ENCODE peak calls at places on chromosomes 4 and X, in ten cellular contexts. V is AG09309, F is heart right ventricle, T is fibroblast of lung, I is A549, B is foreskin fibroblast, K is heart left ventricle, W is lower lobe of right lung, H is AG10803, D is left lung. U is an unnamed sample.

GRCh38 chrX:19225906-19226305 is 103.6 kb upstream of the ADGRG2 start:
- DNase-seq in T (peak; percentile 26), D (no peak), W (no peak), V (no peak), B (peak; percentile 13), I (peak; percentile 69), H (no peak), F (no peak), K (no peak), U (no peak)

GRCh38 chrX:138889152-138889551 is 177.6 kb upstream of the FGF13 start:
- DNase-seq in T (no peak), V (no peak), W (no peak), B (no peak), D (no peak), I (no peak), F (no peak), K (no peak), H (peak; percentile 28), U (no peak)

GRCh38 chr4:159188646-159189045 is 85.8 kb downstream of the RAPGEF2 start:
- DNase-seq in K (no peak), V (no peak), F (no peak), B (no peak), D (no peak), H (no peak), I (no peak), T (no peak), W (no peak), U (no peak)

GRCh38 chr4:72505314-72505744 is 63.7 kb downstream of the ADAMTS3 start:
- DNase-seq in W (no peak), I (peak; percentile 23), D (no peak), H (peak; percentile 66), F (peak; percentile 4), B (peak; percentile 63), T (peak; percentile 73), V (no peak), K (peak; percentile 8), U (peak; percentile 34)

GRCh38 chrX:84189125-84189524 is 1.1 kb upstream of the RPS6KA6 start:
- DNase-seq in T (no peak), K (no peak), F (no peak), V (no peak), H (no peak), B (peak; percentile 0), I (no peak), D (no peak), W (no peak), U (no peak)

GRCh38 chr4:155608231-155608885 is 58.3 kb upstream of the GUCY1A1 start:
- DNase-seq in K (peak; percentile 32), H (peak; percentile 40), V (no peak), W (no peak), F (peak; percentile 50), I (no peak), B (peak; percentile 33), T (peak; percentile 59), D (no peak), U (no peak)

GRCh38 chr4:137576437-137576836 is 44.1 kb upstream of the PCDH18 start:
- DNase-seq in D (no peak), I (no peak), F (no peak), H (peak; percentile 44), W (no peak), B (peak; percentile 44), T (no peak), K (no peak), V (peak; percentile 11), U (no peak)

GRCh38 chrX:124388562-124388961 is 42.2 kb downstream of the SH2D1A start:
- DNase-seq in V (peak; percentile 14), T (peak; percentile 51), D (peak; percentile 49), W (peak; percentile 42), K (peak; percentile 21), F (peak; percentile 26), I (peak; percentile 49), H (peak; percentile 46), B (peak; percentile 55), U (peak; percentile 4)

DNA sequence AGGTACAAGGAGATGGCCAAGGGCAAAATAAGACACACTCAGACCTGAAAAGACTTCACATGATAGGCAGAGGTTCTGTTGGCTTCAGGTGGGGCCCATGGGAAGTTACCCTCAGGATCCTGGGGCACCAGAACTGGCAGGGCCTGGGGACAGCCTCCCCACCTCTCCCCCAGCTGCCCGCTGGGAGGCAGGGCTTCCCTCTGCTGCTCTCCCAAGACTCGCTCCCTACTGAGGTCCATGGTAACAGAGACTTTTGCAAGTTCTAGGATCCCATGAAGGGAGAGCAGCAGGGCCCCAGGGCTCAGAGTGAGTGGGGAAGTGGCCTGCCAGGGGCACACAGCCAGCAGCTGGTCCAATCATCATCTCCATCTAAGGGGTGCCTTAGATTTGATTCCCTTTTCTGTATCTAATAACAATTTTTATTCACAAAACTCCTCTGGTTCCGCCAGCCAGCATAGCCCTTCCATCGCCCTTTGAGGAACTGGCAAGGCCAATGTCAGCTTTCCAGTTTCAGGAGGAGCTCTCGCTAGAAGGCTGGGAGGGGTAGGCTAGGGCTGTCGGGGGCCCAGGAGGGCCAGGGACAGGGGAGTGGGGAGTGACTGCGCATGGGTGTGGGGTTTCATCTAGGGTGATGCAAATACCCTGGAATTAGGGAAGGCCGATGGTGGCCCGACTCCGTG is 78.2 kb downstream of the SLC2A9 start:
- DNase-seq in T (no peak), W (no peak), V (no peak), D (no peak), H (no peak), B (no peak), F (no peak), I (no peak), K (no peak), U (no peak)
- TF ChIP-seq CTCF in T (no peak), W (no peak), V (no peak), D (no peak), H (no peak), B (no peak), F (no peak), I (no peak), K (no peak), U (no peak)

DNA sequence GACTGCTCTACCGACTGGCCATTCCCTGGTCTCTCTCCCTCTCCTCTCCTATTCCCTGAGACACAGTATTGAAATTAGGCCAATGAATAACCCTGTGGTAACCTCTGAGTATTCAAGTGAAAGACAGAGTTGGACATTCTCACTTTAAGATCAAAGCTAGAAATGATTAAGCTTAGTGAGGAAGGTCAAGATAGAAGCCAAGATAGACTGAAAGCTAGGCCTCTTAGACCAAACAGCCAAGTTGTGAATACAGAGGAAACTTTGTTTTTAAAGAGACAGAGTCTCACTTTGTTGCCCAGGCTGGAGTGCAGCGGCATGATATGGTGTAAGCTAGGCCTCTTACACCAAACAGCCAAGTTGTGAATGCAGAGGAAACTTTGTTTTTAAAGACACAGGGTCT is 64.6 kb downstream of the KDM6A start:
- DNase-seq in B (no peak), D (no peak), H (no peak), W (no peak), F (no peak), T (no peak), I (no peak), K (no peak), V (no peak), U (no peak)
- H3K4me3 ChIP-seq in B (no peak overlapping the region), D (no peak overlapping the region), H (no peak overlapping the region), W (no peak overlapping the region), F (no peak overlapping the region), T (no peak overlapping the region), I (no peak overlapping the region), K (no peak overlapping the region), V (no peak overlapping the region), U (no peak overlapping the region)

GRCh38 chrX:149497054-149497453 is 8.1 kb downstream of the IDS start:
- DNase-seq in T (no peak), B (no peak), F (no peak), D (no peak), W (no peak), I (no peak), V (no peak), H (no peak), K (no peak), U (no peak)

GRCh38 chrX:149495573-149496071 is 9.5 kb downstream of the IDS start:
- DNase-seq in B (peak; percentile 81), K (no peak), H (peak; percentile 79), W (no peak), F (no peak), V (peak; percentile 39), I (peak; percentile 70), D (peak; percentile 43), T (peak; percentile 56), U (no peak)

GRCh38 chrX:149494844-149495565 is 10.1 kb downstream of the IDS start:
- DNase-seq in W (no peak), F (no peak), D (no peak), K (no peak), B (no peak), T (no peak), V (no peak), I (peak; percentile 18), H (peak; percentile 6), U (no peak)

GRCh38 chrX:149491812-149492211 is 13.3 kb downstream of the IDS start:
- DNase-seq in V (no peak), I (peak; percentile 26), D (no peak), F (no peak), W (no peak), T (no peak), H (no peak), K (no peak), B (no peak), U (no peak)

DNA sequence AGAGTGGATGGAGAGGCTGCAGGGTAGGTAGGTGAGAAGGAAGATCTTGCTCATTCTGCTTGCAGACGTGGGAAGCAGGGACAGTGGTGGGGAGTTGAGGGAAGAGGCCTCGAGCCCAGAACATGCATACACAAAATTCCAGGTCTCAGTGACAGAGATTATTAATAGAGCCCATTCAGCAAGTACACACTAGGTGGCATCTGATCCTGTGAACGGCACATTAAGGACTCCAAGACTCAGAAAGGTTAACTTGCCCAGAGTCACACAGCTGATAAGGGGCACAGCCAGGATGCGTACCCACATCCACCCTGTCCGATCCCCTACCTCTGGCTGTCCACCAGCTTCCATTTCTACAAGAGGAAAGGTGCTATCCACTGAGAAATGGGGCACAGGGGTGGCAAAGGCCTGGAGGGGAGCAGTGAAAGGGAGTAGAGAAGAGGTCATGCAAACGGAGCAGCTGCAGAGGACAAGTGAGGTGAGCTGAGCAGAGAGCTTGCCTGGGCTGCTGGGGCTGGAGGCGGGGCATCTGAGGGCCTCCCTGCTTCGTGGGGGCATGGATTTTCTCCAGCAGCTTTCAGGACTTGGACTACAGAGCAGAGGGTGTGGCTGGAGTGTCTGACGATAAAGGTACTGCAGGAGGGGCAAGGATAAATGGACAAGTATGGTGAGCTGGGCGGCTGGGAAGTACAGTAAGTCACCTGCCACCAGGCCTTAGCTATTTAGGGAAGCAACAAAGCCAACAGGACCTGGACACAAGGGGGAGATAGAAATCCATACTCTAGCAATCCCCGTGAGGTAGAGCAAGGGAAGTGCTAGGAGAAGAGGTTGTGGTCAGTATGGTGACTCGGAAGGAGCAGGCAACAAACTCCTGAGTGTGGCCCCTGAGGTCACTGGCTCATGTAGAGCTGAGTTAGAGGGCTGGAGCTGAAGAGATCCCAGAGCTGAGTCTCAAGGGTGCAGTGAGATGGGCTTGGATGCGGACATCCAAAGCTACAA is 11.2 kb downstream of the IDS start:
- DNase-seq in F (peak; percentile 41), K (peak; percentile 33), D (peak; percentile 47), W (no peak), B (no peak), I (peak; percentile 23), V (no peak), T (no peak), H (no peak), U (no peak)
- TF ChIP-seq CTCF in F (no peak), K (no peak), D (no peak), W (no peak), B (no peak), I (no peak), V (no peak), T (no peak), H (no peak), U (no peak)

DNA sequence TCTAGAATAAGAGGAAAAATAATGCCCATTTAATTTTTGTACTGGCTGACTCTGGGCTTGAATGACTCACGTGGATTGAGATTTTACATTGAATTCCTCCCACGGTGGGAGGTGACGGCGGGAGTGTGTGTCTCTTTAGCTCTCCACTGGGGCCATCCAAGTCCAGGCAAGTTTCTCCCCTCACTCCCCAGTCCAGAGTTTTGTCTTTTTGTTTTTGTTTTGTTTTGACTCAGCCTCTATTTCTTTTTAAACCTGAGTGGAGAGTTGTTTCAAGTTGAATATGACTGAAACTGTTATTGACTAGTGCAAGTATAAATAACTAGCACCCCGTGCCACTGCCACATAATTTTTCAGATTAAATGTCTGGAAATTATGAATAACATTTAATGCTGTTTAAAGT is 13.6 kb downstream of the CHST7 start:
- DNase-seq in D (no peak), V (no peak), F (no peak), K (no peak), T (no peak), B (peak; percentile 51), H (peak; percentile 43), I (no peak), W (no peak), U (no peak)
- H3K4me3 ChIP-seq in D (no peak overlapping the region), V (no peak overlapping the region), F (no peak overlapping the region), K (no peak overlapping the region), T (no peak overlapping the region), B (no peak overlapping the region), H (no peak overlapping the region), I (peak overlapping the region; percentile 16), W (no peak overlapping the region), U (no peak overlapping the region)

U was measured in retinal pigment epithelial cell.